ENCODE peak calls at places on chromosomes 13 and 19, in four cellular contexts. One of them, this sample, is unnamed.

GRCh38 chr19:30069535-30070197 is 127.6 kb downstream of the URI1 start:
- DNase-seq in GM12878: no peak
- DNase-seq in K562: no peak
- DNase-seq in SK-N-SH: no peak
- DNase-seq in this sample: no peak

GRCh38 chr19:20077791-20078463 is at the start of gene ZNF90:
- DNase-seq in GM12878: peak
- DNase-seq in K562: peak
- DNase-seq in SK-N-SH: peak
- DNase-seq in this sample: peak

GRCh38 chr19:42275103-42275502 is 6.1 kb downstream of the CIC start:
- DNase-seq in GM12878: no peak
- DNase-seq in SK-N-SH: no peak
- DNase-seq in K562: no peak
- DNase-seq in this sample: no peak

GRCh38 chr13:27283906-27284523 is 13.4 kb downstream of the RASL11A start:
- DNase-seq in GM12878: no peak
- DNase-seq in K562: peak
- DNase-seq in SK-N-SH: peak
- DNase-seq in this sample: no peak

GRCh38 chr19:48968179-48968661 is 3.1 kb downstream of the FTL start:
- DNase-seq in SK-N-SH: no peak
- DNase-seq in K562: no peak
- DNase-seq in GM12878: no peak
- DNase-seq in this sample: no peak

GRCh38 chr13:89375839-89376238 is 1704.7 kb downstream of the SLITRK5 start:
- DNase-seq in K562: no peak
- DNase-seq in GM12878: no peak
- DNase-seq in SK-N-SH: no peak
- DNase-seq in this sample: no peak

GRCh38 chr13:110556224-110556606 is 5.3 kb downstream of the RAB20 start:
- DNase-seq in SK-N-SH: no peak
- DNase-seq in GM12878: no peak
- DNase-seq in K562: no peak
- DNase-seq in this sample: no peak

GRCh38 chr19:15934332-15935078 is at the start of gene CYP4F11:
- DNase-seq in K562: no peak
- DNase-seq in SK-N-SH: no peak
- DNase-seq in GM12878: no peak
- DNase-seq in this sample: no peak

GRCh38 chr13:77815330-77815729 is 103.3 kb downstream of the EDNRB start:
- DNase-seq in SK-N-SH: no peak
- DNase-seq in K562: no peak
- DNase-seq in GM12878: no peak
- DNase-seq in this sample: no peak

GRCh38 chr19:49985926-49986325 is 25.0 kb upstream of the SIGLEC11 start:
- DNase-seq in K562: no peak
- DNase-seq in SK-N-SH: no peak
- DNase-seq in GM12878: no peak
- DNase-seq in this sample: no peak

GRCh38 chr13:57632276-57633140 is 964 bp downstream of the PCDH17 start:
- DNase-seq in GM12878: no peak
- DNase-seq in SK-N-SH: peak
- DNase-seq in K562: no peak
- DNase-seq in this sample: peak

GRCh38 chr13:109101550-109102144 is 472.2 kb downstream of the MYO16 start:
- DNase-seq in K562: no peak
- DNase-seq in GM12878: no peak
- DNase-seq in SK-N-SH: no peak
- DNase-seq in this sample: no peak

GRCh38 chr13:86877449-86877848 is 793.7 kb upstream of the SLITRK5 start:
- DNase-seq in SK-N-SH: no peak
- DNase-seq in GM12878: no peak
- DNase-seq in K562: no peak
- DNase-seq in this sample: no peak

GRCh38 chr19:11052391-11052790 is 36.9 kb upstream of the LDLR start:
- DNase-seq in GM12878: no peak
- DNase-seq in K562: no peak
- DNase-seq in SK-N-SH: no peak
- DNase-seq in this sample: no peak

GRCh38 chr19:29851769-29852521 is 40.2 kb downstream of the CCNE1 start:
- DNase-seq in GM12878: peak
- DNase-seq in K562: no peak
- DNase-seq in SK-N-SH: no peak
- DNase-seq in this sample: no peak

GRCh38 chr13:44013666-44014291 is 134.1 kb downstream of the LACC1 start:
- DNase-seq in K562: no peak
- DNase-seq in SK-N-SH: no peak
- DNase-seq in GM12878: no peak
- DNase-seq in this sample: no peak

GRCh38 chr19:49441210-49441959 is at the start of gene SLC17A7:
- DNase-seq in SK-N-SH: peak
- DNase-seq in K562: peak
- DNase-seq in GM12878: no peak
- DNase-seq in this sample: peak

GRCh38 chr19:28881616-28882015 is 331.3 kb downstream of the UQCRFS1 start:
- DNase-seq in GM12878: no peak
- DNase-seq in SK-N-SH: no peak
- DNase-seq in K562: no peak
- DNase-seq in this sample: no peak

GRCh38 chr19:7216373-7216902 is 77.8 kb downstream of the INSR start:
- DNase-seq in SK-N-SH: no peak
- DNase-seq in GM12878: no peak
- DNase-seq in K562: no peak
- DNase-seq in this sample: no peak

GRCh38 chr13:88281846-88282245 is 610.7 kb downstream of the SLITRK5 start:
- DNase-seq in GM12878: no peak
- DNase-seq in K562: no peak
- DNase-seq in SK-N-SH: no peak
- DNase-seq in this sample: no peak

GRCh38 chr13:84896128-84896527 is 903.1 kb downstream of the SLITRK6 start:
- DNase-seq in K562: peak
- DNase-seq in SK-N-SH: peak
- DNase-seq in GM12878: peak
- DNase-seq in this sample: peak

GRCh38 chr13:90760639-90761038 is 586.8 kb upstream of the MIR17HG start:
- DNase-seq in K562: no peak
- DNase-seq in SK-N-SH: no peak
- DNase-seq in GM12878: no peak
- DNase-seq in this sample: no peak

GRCh38 chr13:90414691-90415596 is 932.5 kb upstream of the MIR17HG start:
- DNase-seq in SK-N-SH: no peak
- DNase-seq in K562: no peak
- DNase-seq in GM12878: no peak
- DNase-seq in this sample: no peak

GRCh38 chr13:48146122-48146521 is 51.2 kb upstream of the MED4 start:
- DNase-seq in SK-N-SH: no peak
- DNase-seq in GM12878: no peak
- DNase-seq in K562: no peak
- DNase-seq in this sample: no peak

GRCh38 chr13:65472336-65472735 is 1757.8 kb downstream of the PCDH9 start:
- DNase-seq in K562: no peak
- DNase-seq in SK-N-SH: no peak
- DNase-seq in GM12878: no peak
- DNase-seq in this sample: no peak

GRCh38 chr19:17931532-17932191 is 1.2 kb upstream of the CCDC124 start:
- DNase-seq in K562: peak
- DNase-seq in SK-N-SH: no peak
- DNase-seq in GM12878: no peak
- DNase-seq in this sample: peak

DNA sequence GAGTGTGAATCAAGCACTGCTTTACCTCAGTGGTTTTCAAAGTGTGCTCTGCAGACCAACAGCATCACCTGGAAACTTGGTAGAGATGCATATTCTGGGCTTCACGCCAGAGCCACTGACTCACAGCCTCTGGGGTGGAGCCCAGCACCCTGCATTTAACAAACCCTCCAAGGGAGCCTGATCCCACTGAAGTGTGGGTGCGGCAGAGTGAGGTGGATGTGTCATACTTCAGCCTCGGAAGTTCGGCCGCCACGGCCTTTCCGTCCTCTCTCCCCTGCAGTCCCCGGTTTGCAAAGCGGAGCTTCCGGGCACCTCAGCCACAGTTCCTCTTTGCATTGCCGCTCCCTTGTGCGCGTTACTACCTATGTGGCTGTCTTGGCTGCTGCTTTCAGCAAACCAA is 33.3 kb upstream of the MICU2 start:
- DNase-seq in K562: peak
- DNase-seq in GM12878: no peak
- DNase-seq in SK-N-SH: no peak
- DNase-seq in this sample: no peak
- TF ChIP-seq USF1 in K562: no peak
- TF ChIP-seq USF1 in GM12878: no peak
- TF ChIP-seq USF1 in SK-N-SH: no peak
- TF ChIP-seq USF1 in this sample: no peak

GRCh38 chr19:31112158-31112557 is 237.1 kb downstream of the TSHZ3 start:
- DNase-seq in GM12878: no peak
- DNase-seq in K562: no peak
- DNase-seq in SK-N-SH: no peak
- DNase-seq in this sample: no peak

GRCh38 chr19:31113250-31113685 is 236.0 kb downstream of the TSHZ3 start:
- DNase-seq in GM12878: no peak
- DNase-seq in SK-N-SH: no peak
- DNase-seq in K562: no peak
- DNase-seq in this sample: no peak

GRCh38 chr19:31111741-31112140 is 237.5 kb downstream of the TSHZ3 start:
- DNase-seq in K562: no peak
- DNase-seq in GM12878: no peak
- DNase-seq in SK-N-SH: no peak
- DNase-seq in this sample: no peak

GRCh38 chr19:31109626-31110025 is 239.6 kb downstream of the TSHZ3 start:
- DNase-seq in SK-N-SH: peak
- DNase-seq in GM12878: no peak
- DNase-seq in K562: no peak
- DNase-seq in this sample: no peak

DNA sequence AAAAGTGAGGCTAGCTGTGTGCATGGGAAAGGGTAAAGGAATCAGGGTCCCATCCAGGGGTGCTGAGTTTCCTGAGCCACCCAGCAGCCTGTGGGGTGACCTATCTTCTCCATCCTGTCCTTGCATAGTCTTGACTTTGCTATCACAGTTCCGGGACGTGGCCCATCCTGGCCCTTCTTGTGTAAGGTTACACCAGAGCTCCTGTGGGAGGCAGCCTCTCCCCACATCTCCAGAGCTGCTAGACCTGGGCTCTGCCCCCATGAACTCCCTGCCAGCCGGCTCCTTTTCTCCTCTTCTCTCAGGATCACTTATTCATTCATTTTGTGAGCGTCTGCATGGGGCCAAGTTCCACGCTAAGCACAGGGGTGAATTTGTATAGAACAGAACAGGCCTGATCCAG is 238.9 kb downstream of the TSHZ3 start:
- DNase-seq in SK-N-SH: peak
- DNase-seq in GM12878: no peak
- DNase-seq in K562: no peak
- DNase-seq in this sample: peak
- TF ChIP-seq USF2 in SK-N-SH: no peak
- TF ChIP-seq USF2 in GM12878: no peak
- TF ChIP-seq USF2 in K562: no peak
- TF ChIP-seq USF2 in this sample: no peak

DNA sequence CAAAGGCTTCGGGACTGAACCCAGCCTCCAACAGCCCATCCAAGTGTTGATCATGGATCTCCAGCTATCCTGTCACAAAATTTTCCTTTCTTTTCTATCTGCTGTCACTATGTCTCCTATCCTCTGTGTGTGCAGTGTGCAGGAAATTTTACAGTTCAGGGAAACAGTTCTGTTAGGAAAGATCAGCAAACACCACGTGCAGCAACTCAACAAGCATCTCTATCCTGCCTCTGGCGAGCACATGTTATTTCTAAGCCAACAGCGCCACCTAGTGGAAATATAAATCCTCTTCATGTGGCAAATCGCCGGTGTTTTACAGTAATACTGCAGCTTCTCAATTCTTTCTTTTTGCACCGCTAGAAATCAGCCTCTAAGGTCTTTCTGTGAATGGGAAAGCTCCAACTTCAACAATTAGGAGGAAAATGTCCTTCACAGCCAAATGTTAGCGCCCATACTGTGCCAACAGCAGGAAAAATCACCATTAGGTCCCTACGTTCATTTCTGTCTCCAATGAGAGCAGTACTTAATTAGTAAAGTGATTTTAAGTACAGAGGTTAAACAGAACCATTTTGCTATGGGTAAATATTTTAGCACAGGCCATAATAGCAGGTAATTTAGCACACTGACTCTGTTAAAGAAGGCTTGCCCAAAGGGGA is 21.3 kb upstream of the ZNF181 start:
- DNase-seq in K562: peak
- DNase-seq in SK-N-SH: peak
- DNase-seq in GM12878: peak
- DNase-seq in this sample: peak
- TF ChIP-seq USF1 in K562: peak
- TF ChIP-seq USF1 in SK-N-SH: no peak
- TF ChIP-seq USF1 in GM12878: no peak
- TF ChIP-seq USF1 in this sample: peak

GRCh38 chr19:45890877-45891276 is 4.9 kb upstream of the IRF2BP1 start:
- DNase-seq in SK-N-SH: no peak
- DNase-seq in GM12878: no peak
- DNase-seq in K562: no peak
- DNase-seq in this sample: no peak
- TF ChIP-seq USF2 in SK-N-SH: no peak
- TF ChIP-seq USF2 in GM12878: no peak
- TF ChIP-seq USF2 in K562: no peak
- TF ChIP-seq USF2 in this sample: no peak

GRCh38 chr13:46901721-46902120 is 4.9 kb upstream of the HTR2A start:
- DNase-seq in GM12878: no peak
- DNase-seq in K562: no peak
- DNase-seq in SK-N-SH: no peak
- DNase-seq in this sample: no peak

GRCh38 chr13:46903748-46904147 is 6.9 kb upstream of the HTR2A start:
- DNase-seq in SK-N-SH: no peak
- DNase-seq in K562: no peak
- DNase-seq in GM12878: no peak
- DNase-seq in this sample: no peak

GRCh38 chr13:46906440-46906839 is 9.6 kb upstream of the HTR2A start:
- DNase-seq in SK-N-SH: no peak
- DNase-seq in GM12878: no peak
- DNase-seq in K562: no peak
- DNase-seq in this sample: no peak

GRCh38 chr13:46908511-46908910 is 11.7 kb upstream of the HTR2A start:
- DNase-seq in GM12878: no peak
- DNase-seq in SK-N-SH: no peak
- DNase-seq in K562: no peak
- DNase-seq in this sample: no peak

GRCh38 chr13:46905249-46905648 is 8.4 kb upstream of the HTR2A start:
- DNase-seq in K562: no peak
- DNase-seq in GM12878: no peak
- DNase-seq in SK-N-SH: no peak
- DNase-seq in this sample: no peak
- TF ChIP-seq USF1 in K562: no peak
- TF ChIP-seq USF1 in GM12878: no peak
- TF ChIP-seq USF1 in SK-N-SH: no peak
- TF ChIP-seq USF1 in this sample: no peak

GRCh38 chr19:38267780-38268430 is 3.5 kb downstream of the SPINT2 start:
- DNase-seq in GM12878: no peak
- DNase-seq in K562: no peak
- DNase-seq in SK-N-SH: no peak
- DNase-seq in this sample: no peak
- TF ChIP-seq USF2 in GM12878: no peak
- TF ChIP-seq USF2 in K562: no peak
- TF ChIP-seq USF2 in SK-N-SH: no peak
- TF ChIP-seq USF2 in this sample: no peak